ENCODE peak calls at places on chromosomes 5 and 9, in seven cellular contexts. L is kidney, V is cardiac muscle cell, T is HFF-Myc, G is vagina, W is fibroblast of mammary gland, N is brain microvascular endothelial cell. R is an unnamed sample.
A peak's percentile ranks its signal among the peaks of the same experiment; 100 is the strongest.

GRCh38 chr5:157290981-157291711 is 25.2 kb downstream of the CYFIP2 start:
- DNase-seq in G (no peak), W (no peak), N (peak; percentile 47), L (peak; percentile 85), V (peak; percentile 49), T (no peak), R (no peak)

GRCh38 chr5:72369301-72370079 is 49.3 kb downstream of the PTCD2 start:
- DNase-seq in W (no peak), G (no peak), N (no peak), V (no peak), L (no peak), T (no peak), R (no peak)

GRCh38 chr5:100004969-100005368 is 530.2 kb upstream of the FAM174A start:
- DNase-seq in T (no peak), W (no peak), G (no peak), V (no peak), N (no peak), L (no peak), R (no peak)

GRCh38 chr9:86287013-86287412 is 4.7 kb upstream of the ISCA1 start:
- DNase-seq in L (no peak), N (peak; percentile 42), V (peak; percentile 49), G (no peak), W (peak; percentile 71), T (no peak), R (no peak)

GRCh38 chr9:36847781-36848673 is 186.0 kb downstream of the PAX5 start:
- DNase-seq in T (no peak), W (no peak), V (no peak), N (no peak), L (peak; percentile 62), G (no peak), R (no peak)

GRCh38 chr5:73692166-73692640 is 66.2 kb downstream of the ARHGEF28 start:
- DNase-seq in G (no peak), T (no peak), V (no peak), N (peak; percentile 80), L (no peak), W (peak; percentile 89), R (peak; percentile 41)

GRCh38 chr9:92952861-92953620 is 5.7 kb downstream of the FGD3 start:
- DNase-seq in N (no peak), T (no peak), W (peak; percentile 12), V (peak; percentile 90), G (no peak), L (no peak), R (no peak)

GRCh38 chr9:119827526-119827925 is 458.3 kb upstream of the BRINP1 start:
- DNase-seq in N (no peak), T (no peak), W (no peak), L (no peak), V (no peak), G (no peak), R (no peak)

GRCh38 chr5:117587111-117587510 is 1012.5 kb upstream of the SEMA6A start:
- DNase-seq in L (no peak), V (no peak), G (no peak), N (no peak), W (no peak), T (no peak), R (no peak)

GRCh38 chr5:108650997-108651396 is 96.7 kb upstream of the FER start:
- DNase-seq in N (peak; percentile 70), G (no peak), L (no peak), T (no peak), W (peak; percentile 87), V (no peak), R (peak; percentile 33)

GRCh38 chr9:99037768-99038167 is 67.1 kb upstream of the TGFBR1 start:
- DNase-seq in L (no peak), N (no peak), V (no peak), G (no peak), T (no peak), W (no peak), R (peak; percentile 74)

GRCh38 chr9:113803811-113804589 is 72.1 kb upstream of the ZNF618 start:
- DNase-seq in L (no peak), G (peak; percentile 27), V (no peak), N (no peak), W (no peak), T (no peak), R (no peak)

GRCh38 chr5:160021818-160022446 is 13.0 kb downstream of the TTC1 start:
- DNase-seq in G (no peak), T (peak; percentile 47), W (peak; percentile 73), N (peak; percentile 71), V (peak; percentile 74), L (no peak), R (no peak)

GRCh38 chr9:99012957-99013512 is 69.3 kb downstream of the COL15A1 start:
- DNase-seq in V (no peak), L (no peak), N (no peak), T (no peak), W (peak; percentile 27), G (no peak), R (no peak)

GRCh38 chr9:13555516-13555915 is 276.0 kb upstream of the MPDZ start:
- DNase-seq in N (no peak), T (no peak), L (no peak), V (no peak), W (no peak), G (no peak), R (no peak)

GRCh38 chr5:167565555-167565954 is 725.9 kb upstream of the WWC1 start:
- DNase-seq in G (no peak), T (no peak), L (no peak), V (no peak), W (peak; percentile 43), N (peak; percentile 11), R (no peak)

GRCh38 chr5:107557051-107557658 is 113.6 kb downstream of the EFNA5 start:
- DNase-seq in N (peak; percentile 18), T (no peak), W (no peak), G (no peak), V (peak; percentile 80), L (peak; percentile 76), R (no peak)

GRCh38 chr9:37650299-37650872 is 368 bp upstream of the FRMPD1 start:
- DNase-seq in L (no peak), T (no peak), W (no peak), V (no peak), G (no peak), N (no peak), R (no peak)

GRCh38 chr9:118423021-118423420 is 718.8 kb downstream of the TLR4 start:
- DNase-seq in N (no peak), G (no peak), W (no peak), V (no peak), L (no peak), T (no peak), R (no peak)

GRCh38 chr5:83422284-83422683 is 49.3 kb upstream of the VCAN start:
- DNase-seq in V (no peak), N (no peak), L (no peak), T (no peak), W (no peak), G (no peak), R (no peak)

GRCh38 chr9:27514551-27514950 is 9.5 kb upstream of the IFNK start:
- DNase-seq in T (no peak), L (no peak), V (no peak), W (no peak), N (no peak), G (no peak), R (no peak)

GRCh38 chr5:103031607-103032006 is 88.3 kb downstream of the GIN1 start:
- DNase-seq in T (no peak), L (no peak), W (no peak), N (no peak), G (no peak), V (no peak), R (no peak)

GRCh38 chr5:135541969-135542502 is 6.3 kb upstream of the NEUROG1 start:
- DNase-seq in T (no peak), L (no peak), V (no peak), G (no peak), N (no peak), W (no peak), R (no peak)

GRCh38 chr5:52988335-52989024 is 672 bp upstream of the ITGA2 start:
- DNase-seq in L (no peak), V (no peak), W (no peak), N (no peak), T (no peak), G (no peak), R (no peak)

GRCh38 chr9:123225374-123225813 is 43.0 kb downstream of the STRBP start:
- DNase-seq in L (no peak), T (peak; percentile 75), G (no peak), W (peak; percentile 84), N (peak; percentile 77), V (peak; percentile 44), R (peak; percentile 13)

GRCh38 chr5:96344678-96345612 is 88.1 kb downstream of the PCSK1 start:
- DNase-seq in W (peak; percentile 90), G (no peak), T (peak; percentile 66), V (peak; percentile 52), N (peak; percentile 81), L (no peak), R (no peak)

GRCh38 chr5:132063090-132063911 is 2.8 kb downstream of the IL3 start:
- DNase-seq in T (peak; percentile 32), W (peak; percentile 71), N (peak; percentile 72), V (peak; percentile 68), L (peak; percentile 84), G (no peak), R (no peak)

GRCh38 chr9:127968717-127969383 is 11.9 kb downstream of the EEIG1 start:
- DNase-seq in V (no peak), T (peak; percentile 81), N (peak; percentile 76), W (peak; percentile 98), G (no peak), L (peak; percentile 86), R (peak; percentile 69)

GRCh38 chr9:134179918-134180785 is 15.8 kb upstream of the RNU6ATAC start:
- DNase-seq in G (no peak), N (no peak), V (no peak), W (no peak), T (no peak), L (peak; percentile 63), R (no peak)

DNA sequence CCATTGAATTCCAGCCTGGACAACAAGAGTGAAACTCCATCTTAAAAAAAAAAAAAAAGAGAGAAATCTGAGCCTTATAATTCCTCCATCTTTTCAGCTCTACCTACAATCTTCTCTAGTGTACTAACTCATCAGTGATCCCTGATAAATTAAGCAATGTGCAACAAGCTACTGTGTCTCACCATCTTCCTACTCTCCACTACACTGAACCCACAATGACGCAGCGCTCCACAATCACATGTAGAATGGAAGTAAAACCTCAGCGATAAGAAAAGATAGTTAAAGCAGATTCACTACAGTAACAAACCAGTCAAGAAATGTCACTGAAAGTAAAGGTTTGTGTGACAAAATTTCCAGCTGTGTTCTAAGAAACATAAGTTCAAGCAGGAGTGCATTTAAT is 13.5 kb downstream of the ABCA1 start:
- DNase-seq in T (no peak), W (no peak), L (no peak), G (no peak), V (no peak), N (no peak), R (no peak)
- TF ChIP-seq CTCF in T (no peak), W (no peak), L (no peak), G (no peak), V (no peak), N (no peak), R (no peak)

GRCh38 chr5:51380603-51381207 is 2.5 kb upstream of the ISL1 start:
- DNase-seq in N (peak; percentile 13), G (no peak), L (no peak), V (peak; percentile 67), W (peak; percentile 36), T (no peak), R (no peak)
- H3K4me3 ChIP-seq in N (no peak overlapping the region), G (peak overlapping the region; percentile 78), L (no peak overlapping the region), V (no peak overlapping the region), W (no peak overlapping the region), T (no peak overlapping the region), R (no peak overlapping the region)

GRCh38 chr9:121675969-121676822 is 24.8 kb downstream of the DAB2IP start:
- DNase-seq in V (peak; percentile 65), L (peak; percentile 76), W (no peak), N (no peak), G (no peak), T (no peak), R (no peak)
- TF ChIP-seq CTCF in V (no peak), L (no peak), W (no peak), N (no peak), G (no peak), T (no peak), R (no peak)

GRCh38 chr9:136283291-136284235 is 20.3 kb downstream of the CCDC187 start:
- DNase-seq in N (peak; percentile 52), G (no peak), T (peak; percentile 11), V (peak; percentile 86), W (peak; percentile 56), L (peak; percentile 92), R (no peak)
- H3K4me3 ChIP-seq in N (no peak overlapping the region), G (peak overlapping the region; percentile 3), T (no peak overlapping the region), V (no peak overlapping the region), W (no peak overlapping the region), L (no peak overlapping the region), R (no peak overlapping the region)